ENCODE peak calls at places on chromosomes 16 and 17, in eight cellular contexts. N is gastrocnemius medialis; U is sigmoid colon; D is OCI-LY7; Y is CD8-positive, alpha-beta T cell; Q is right lobe of liver; R is CD8-positive, alpha-beta memory T cell; M is ovary. J is an unnamed sample.
A peak's percentile ranks its signal among the peaks of the same experiment; 100 is the strongest.

GRCh38 chr17:31915456-31916100 is 14.1 kb upstream of the UTP6 start:
- DNase-seq in N (no peak), U (no peak), D (no peak), Y (no peak), Q (no peak), R (no peak), M (no peak), J (no peak)

GRCh38 chr17:72619976-72620650 is 472.4 kb downstream of the SLC39A11 start:
- DNase-seq in N (no peak), U (no peak), D (no peak), Y (no peak), Q (no peak), R (no peak), M (no peak), J (no peak)

GRCh38 chr17:57911834-57912673 is 43.2 kb downstream of the CUEDC1 start:
- DNase-seq in N (peak; percentile 81), U (peak; percentile 97), D (no peak), Y (no peak), Q (peak; percentile 83), R (no peak), M (peak; percentile 62), J (peak; percentile 88)

GRCh38 chr16:54503011-54503410 is 216.4 kb upstream of the IRX3 start:
- DNase-seq in N (peak; percentile 24), U (no peak), D (no peak), Y (no peak), Q (no peak), R (no peak), M (no peak), J (no peak)

GRCh38 chr17:1577186-1577585 is 14.6 kb upstream of the PITPNA start:
- DNase-seq in N (peak; percentile 97), U (peak; percentile 96), D (no peak), Y (no peak), Q (peak; percentile 89), R (no peak), M (peak; percentile 82), J (peak; percentile 97)

GRCh38 chr16:1989209-1989825 is 453 bp upstream of the SYNGR3 start:
- DNase-seq in N (no peak), U (no peak), D (no peak), Y (no peak), Q (peak; percentile 25), R (no peak), M (no peak), J (no peak)

GRCh38 chr16:57039148-57039812 is 49.9 kb downstream of the NLRC5 start:
- DNase-seq in N (no peak), U (no peak), D (peak; percentile 93), Y (peak; percentile 28), Q (no peak), R (no peak), M (no peak), J (no peak)

GRCh38 chr16:2033057-2033911 is 6.6 kb downstream of the NHERF2 start:
- DNase-seq in N (no peak), U (peak; percentile 92), D (no peak), Y (peak; percentile 39), Q (peak; percentile 70), R (no peak), M (peak; percentile 78), J (peak; percentile 92)

GRCh38 chr17:4407851-4408250 is 25.9 kb upstream of the SPNS3 start:
- DNase-seq in N (peak; percentile 20), U (no peak), D (peak; percentile 41), Y (no peak), Q (no peak), R (no peak), M (no peak), J (no peak)

GRCh38 chr17:50055055-50055425 is 870 bp upstream of the ITGA3 start:
- DNase-seq in N (no peak), U (no peak), D (no peak), Y (no peak), Q (no peak), R (no peak), M (peak; percentile 46), J (no peak)

GRCh38 chr17:56206351-56206750 is 53.1 kb downstream of the ANKFN1 start:
- DNase-seq in N (no peak), U (no peak), D (no peak), Y (no peak), Q (no peak), R (no peak), M (no peak), J (no peak)

GRCh38 chr16:53518550-53519416 is 15.8 kb upstream of the AKTIP start:
- DNase-seq in N (peak; percentile 43), U (no peak), D (peak; percentile 80), Y (peak; percentile 57), Q (no peak), R (peak; percentile 60), M (no peak), J (no peak)

GRCh38 chr17:61323696-61324539 is 75.7 kb upstream of the TBX2 start:
- DNase-seq in N (no peak), U (no peak), D (no peak), Y (no peak), Q (no peak), R (no peak), M (peak; percentile 34), J (no peak)

GRCh38 chr17:48373882-48374281 is 56.1 kb downstream of the SKAP1 start:
- DNase-seq in N (no peak), U (no peak), D (no peak), Y (no peak), Q (no peak), R (no peak), M (no peak), J (no peak)

GRCh38 chr17:78241277-78242023 is 10.0 kb downstream of the TMEM235 start:
- DNase-seq in N (no peak), U (no peak), D (peak; percentile 85), Y (no peak), Q (no peak), R (no peak), M (no peak), J (no peak)

GRCh38 chr16:81681311-81681710 is 97.8 kb upstream of the PLCG2 start:
- DNase-seq in N (no peak), U (no peak), D (no peak), Y (no peak), Q (no peak), R (no peak), M (no peak), J (no peak)
- H3K36me3 ChIP-seq in N (no peaks in the 10 kb centered on the region), U (no peaks in the 10 kb centered on the region), D (peaks cover 21% of the 10 kb centered on the region), Y (peaks cover 17% of the 10 kb centered on the region), Q (no peaks in the 10 kb centered on the region), R (peaks cover 29% of the 10 kb centered on the region), M (no peaks in the 10 kb centered on the region), J (peaks cover 24% of the 10 kb centered on the region)

GRCh38 chr17:21164226-21165019 is 37.7 kb downstream of the DHRS7B start:
- DNase-seq in N (no peak), U (no peak), D (peak; percentile 22), Y (no peak), Q (no peak), R (no peak), M (no peak), J (no peak)
- H3K4me1 ChIP-seq in N (peaks cover 81% of the 10 kb centered on the region), U (peaks cover 45% of the 10 kb centered on the region), D (no peaks in the 10 kb centered on the region), Y (no peaks in the 10 kb centered on the region), Q (peaks cover 17% of the 10 kb centered on the region), R (no peaks in the 10 kb centered on the region), M (peaks cover 12% of the 10 kb centered on the region), J (peaks cover 50% of the 10 kb centered on the region)

DNA sequence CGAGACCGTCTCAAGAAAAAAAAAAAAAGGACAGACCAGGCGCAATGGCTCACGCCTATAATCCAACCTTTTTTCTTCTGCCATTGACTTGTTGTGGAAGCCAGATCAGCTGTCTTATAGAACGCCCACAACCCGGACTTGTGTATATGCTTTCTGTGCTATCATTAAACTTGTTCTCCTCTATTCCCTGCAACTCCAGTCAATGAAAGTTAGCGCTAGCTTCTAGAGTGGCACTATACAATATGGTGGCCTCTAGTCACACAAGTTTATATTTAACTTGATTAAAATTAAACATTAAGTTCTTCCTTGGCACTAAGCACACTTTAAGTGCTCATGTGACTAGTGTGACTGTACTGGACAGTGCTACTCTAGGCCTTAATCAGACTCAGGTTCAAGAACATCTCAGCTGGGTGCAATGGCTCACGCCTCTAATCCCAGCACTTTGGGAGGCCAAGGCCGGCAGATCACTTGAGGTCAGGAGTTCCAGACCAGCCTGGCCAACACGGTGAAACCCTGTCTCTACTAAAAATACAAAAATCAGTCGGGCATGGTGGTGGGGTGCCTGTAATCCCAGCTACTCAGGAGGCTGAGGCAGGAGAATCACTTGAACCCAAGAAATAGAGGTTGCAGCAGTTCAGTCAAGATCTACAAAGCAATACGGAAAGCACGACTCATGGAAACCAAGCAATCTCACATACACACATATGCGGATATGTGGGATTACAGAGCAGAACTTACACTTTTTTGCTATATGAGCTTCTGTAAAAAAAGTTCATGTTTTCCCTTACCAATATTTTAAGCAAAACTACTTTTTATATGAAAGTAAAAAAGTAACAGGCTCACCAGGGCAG is 18.8 kb upstream of the GLG1 start:
- DNase-seq in N (no peak), U (no peak), D (no peak), Y (no peak), Q (no peak), R (no peak), M (no peak), J (no peak)
- H3K36me3 ChIP-seq in N (peaks cover 67% of the 10 kb centered on the region), U (peaks cover 17% of the 10 kb centered on the region), D (peaks cover 100% of the 10 kb centered on the region), Y (peaks cover 53% of the 10 kb centered on the region), Q (no peaks in the 10 kb centered on the region), R (peaks cover 54% of the 10 kb centered on the region), M (no peaks in the 10 kb centered on the region), J (peaks cover 66% of the 10 kb centered on the region)

GRCh38 chr17:63698886-63699637 is 863 bp downstream of the LIMD2 start:
- DNase-seq in N (no peak), U (peak; percentile 78), D (peak; percentile 95), Y (peak; percentile 88), Q (peak; percentile 79), R (peak; percentile 80), M (peak; percentile 53), J (no peak)

GRCh38 chr17:63700528-63701441 is 860 bp upstream of the LIMD2 start:
- DNase-seq in N (no peak), U (peak; percentile 83), D (peak; percentile 82), Y (peak; percentile 60), Q (peak; percentile 65), R (peak; percentile 52), M (peak; percentile 62), J (peak; percentile 88)

GRCh38 chr17:63698381-63698885 is 1.5 kb downstream of the LIMD2 start:
- DNase-seq in N (no peak), U (no peak), D (peak; percentile 65), Y (peak; percentile 42), Q (no peak), R (no peak), M (no peak), J (no peak)

GRCh38 chr17:63701477-63702222 is 1.7 kb upstream of the LIMD2 start:
- DNase-seq in N (no peak), U (no peak), D (peak; percentile 78), Y (peak; percentile 79), Q (no peak), R (peak; percentile 68), M (no peak), J (peak; percentile 67)

DNA sequence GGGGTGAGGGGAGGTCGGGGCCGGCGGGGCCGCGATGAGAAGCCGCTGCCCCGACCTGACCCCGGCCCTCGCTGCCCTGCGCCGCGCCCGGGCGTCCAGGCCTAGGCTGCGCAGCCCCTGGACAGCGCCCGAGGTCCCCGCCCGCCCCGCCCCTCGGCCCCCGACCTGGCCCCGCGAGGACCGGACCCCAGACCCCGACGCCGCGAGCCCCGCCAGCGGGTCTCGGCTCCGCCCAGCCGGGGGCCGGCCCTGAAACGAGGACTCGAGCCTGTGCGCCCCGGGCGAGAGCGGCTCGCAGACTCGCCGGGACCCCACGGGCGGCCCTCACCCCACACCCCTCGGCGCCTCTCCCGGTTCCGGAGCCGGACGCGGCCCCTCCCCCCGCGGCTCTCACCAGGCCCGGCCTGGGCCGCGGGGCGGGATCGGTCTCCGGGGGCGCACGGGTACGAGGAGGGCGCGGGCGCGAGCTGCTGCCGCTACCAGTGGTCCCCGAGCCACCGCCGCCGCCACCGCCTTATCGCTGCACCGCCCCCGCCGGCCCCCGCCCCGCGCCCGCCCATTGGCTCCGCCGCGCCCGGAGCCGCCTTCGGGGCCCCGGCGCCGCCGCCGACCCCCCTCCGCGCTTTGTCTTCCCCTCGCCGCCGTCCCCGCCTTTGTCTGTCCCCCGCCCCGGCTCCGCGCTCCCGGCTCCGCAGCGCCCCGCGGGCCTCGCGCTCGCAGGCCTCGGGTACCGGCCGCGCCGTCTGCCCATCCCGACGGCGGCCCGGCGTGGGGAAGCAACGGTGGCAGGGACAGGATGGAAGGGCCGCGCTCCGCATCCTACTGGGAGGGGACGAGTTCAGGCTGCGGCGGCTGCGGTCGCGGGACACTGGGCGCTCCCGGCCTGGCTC is at the start of gene LIMD2:
- DNase-seq in N (no peak), U (peak; percentile 76), D (peak; percentile 76), Y (peak; percentile 91), Q (peak; percentile 73), R (peak; percentile 80), M (peak; percentile 67), J (no peak)
- H3K4me1 ChIP-seq in N (peaks cover 17% of the 10 kb centered on the region), U (peaks cover 40% of the 10 kb centered on the region), D (peaks cover 76% of the 10 kb centered on the region), Y (peaks cover 53% of the 10 kb centered on the region), Q (peaks cover 18% of the 10 kb centered on the region), R (peaks cover 60% of the 10 kb centered on the region), M (peaks cover 7% of the 10 kb centered on the region), J (peaks cover 6% of the 10 kb centered on the region)

J was measured in ascending aorta.